ENCODE peak calls at places on chromosomes 3 and 15, in nine cellular contexts. S is occipital lobe; Q is GM20000; F is activated CD4-positive, CD25-positive, alpha-beta regulatory T cell treated with anti-CD3 and anti-CD28 coated beads, Interleukin-2, amount 50 U/mL, for 72 hours; J is cardiac fibroblast; T is activated CD4-positive, alpha-beta T cell treated with anti-CD3 and anti-CD28 coated beads, Interleukin-2, amount 10 ng/mL, durations not matched to agents 7 days and 5 days; D is HCT116; G is IMR-90; Z is NCI-H446. N is an unnamed sample.

GRCh38 chr15:64070106-64070505 is 23.5 kb downstream of the CIAO2A start:
- DNase-seq in S (no peak), Q (no peak), F (no peak), J (no peak), T (no peak), D (no peak), G (no peak), Z (no peak), N (no peak)

GRCh38 chr3:126743781-126744180 is 39.7 kb downstream of the CHCHD6 start:
- DNase-seq in S (no peak), Q (no peak), F (no peak), J (no peak), T (no peak), D (no peak), G (no peak), Z (no peak), N (no peak)

GRCh38 chr15:41777421-41777973 is 3.2 kb downstream of the MAPKBP1 start:
- DNase-seq in S (no peak), Q (no peak), F (no peak), J (peak), T (no peak), D (no peak), G (peak), Z (no peak), N (no peak)

GRCh38 chr15:47742742-47743141 is 25.4 kb downstream of the SEMA6D start:
- DNase-seq in S (no peak), Q (no peak), F (no peak), J (no peak), T (no peak), D (no peak), G (no peak), Z (no peak), N (no peak)

GRCh38 chr15:88178631-88179030 is 77.9 kb downstream of the NTRK3 start:
- DNase-seq in S (no peak), Q (no peak), F (no peak), J (no peak), T (no peak), D (no peak), G (no peak), Z (no peak), N (no peak)

GRCh38 chr3:183868804-183869203 is 15.9 kb downstream of the PARL start:
- DNase-seq in S (no peak), Q (no peak), F (no peak), J (no peak), T (no peak), D (no peak), G (no peak), Z (no peak), N (no peak)

GRCh38 chr3:24259901-24260512 is 234.6 kb downstream of the THRB start:
- DNase-seq in S (no peak), Q (no peak), F (no peak), J (peak), T (no peak), D (no peak), G (peak), Z (no peak), N (no peak)

GRCh38 chr3:113535898-113536297 is 3.5 kb downstream of the SIDT1 start:
- DNase-seq in S (no peak), Q (no peak), F (no peak), J (no peak), T (no peak), D (no peak), G (no peak), Z (no peak), N (no peak)

GRCh38 chr3:39125837-39126500 is 18.5 kb downstream of the TTC21A start:
- DNase-seq in S (no peak), Q (no peak), F (peak), J (peak), T (no peak), D (no peak), G (peak), Z (no peak), N (no peak)

GRCh38 chr3:66858656-66859381 is 139.3 kb upstream of the KBTBD8 start:
- DNase-seq in S (no peak), Q (no peak), F (no peak), J (no peak), T (no peak), D (no peak), G (no peak), Z (no peak), N (no peak)

GRCh38 chr3:138465451-138465850 is 31.0 kb downstream of the ESYT3 start:
- DNase-seq in S (no peak), Q (no peak), F (no peak), J (no peak), T (no peak), D (no peak), G (no peak), Z (no peak), N (no peak)

GRCh38 chr3:18716821-18717220 is 291.7 kb upstream of the SATB1 start:
- DNase-seq in S (no peak), Q (no peak), F (no peak), J (no peak), T (no peak), D (no peak), G (no peak), Z (no peak), N (no peak)

GRCh38 chr3:39146083-39146501 is 7.3 kb downstream of the CSRNP1 start:
- DNase-seq in S (no peak), Q (no peak), F (no peak), J (peak), T (no peak), D (no peak), G (no peak), Z (no peak), N (no peak)

GRCh38 chr3:143847787-143848631 is at the start of gene SLC9A9:
- DNase-seq in S (peak), Q (peak), F (peak), J (peak), T (peak), D (no peak), G (peak), Z (peak), N (peak)

GRCh38 chr3:44890258-44890657 is 15.8 kb downstream of the TGM4 start:
- DNase-seq in S (no peak), Q (no peak), F (no peak), J (no peak), T (no peak), D (no peak), G (peak), Z (no peak), N (no peak)

GRCh38 chr15:78072080-78072892 is 5.2 kb downstream of the TBC1D2B start:
- DNase-seq in S (no peak), Q (no peak), F (no peak), J (peak), T (peak), D (no peak), G (peak), Z (no peak), N (no peak)

GRCh38 chr3:179949869-179950268 is 86.9 kb downstream of the PEX5L start:
- DNase-seq in S (no peak), Q (no peak), F (no peak), J (no peak), T (no peak), D (no peak), G (no peak), Z (no peak), N (no peak)

GRCh38 chr15:48505067-48505466 is 140.4 kb downstream of the FBN1 start:
- DNase-seq in S (no peak), Q (no peak), F (no peak), J (no peak), T (no peak), D (no peak), G (no peak), Z (no peak), N (no peak)

GRCh38 chr3:29693863-29694262 is 413.0 kb downstream of the RBMS3 start:
- DNase-seq in S (no peak), Q (no peak), F (no peak), J (peak), T (no peak), D (peak), G (peak), Z (no peak), N (no peak)

GRCh38 chr3:189563841-189564563 is 67.2 kb upstream of the TP63 start:
- DNase-seq in S (no peak), Q (peak), F (no peak), J (peak), T (peak), D (no peak), G (peak), Z (no peak), N (no peak)

GRCh38 chr15:83581381-83581780 is 72.5 kb upstream of the ADAMTSL3 start:
- DNase-seq in S (no peak), Q (no peak), F (no peak), J (peak), T (no peak), D (no peak), G (no peak), Z (no peak), N (no peak)

GRCh38 chr3:127172670-127173515 is 20.0 kb upstream of the PRR23E start:
- DNase-seq in S (no peak), Q (no peak), F (no peak), J (peak), T (no peak), D (no peak), G (peak), Z (peak), N (peak)

GRCh38 chr3:131216801-131217200 is 164.8 kb upstream of the NUDT16 start:
- DNase-seq in S (peak), Q (no peak), F (no peak), J (peak), T (no peak), D (peak), G (peak), Z (no peak), N (no peak)

N was measured in DMS 273 treated with DMSO at 0.1 percent for 48 hours.